ENCODE peak calls at places on chromosome 11, in five cellular contexts. One of them, this sample, is unnamed.

GRCh38 chr11:128496684-128497056 is 90.7 kb downstream of the ETS1 start:
- DNase-seq in kidney epithelial cell: no peak
- DNase-seq in activated T-helper 1 cell treated with anti-CD3 and anti-CD28 coated beads, Interleukin-12 subunit alpha, Interleukin-12 subunit beta, Interleukin-2, Interleukin-4 antibody, amounts not matched to agents 30 ng/mL and 10 ng/mL and 1 ng/mL, durations not matched to agents 14 hours and 24 hours and 36 hours: no peak
- DNase-seq in NCI-H748 treated with DMSO at 0.1 percent for 48 hours: no peak
- DNase-seq in SW480: no peak
- DNase-seq in this sample: no peak

GRCh38 chr11:16946477-16947282 is 67.5 kb downstream of the PLEKHA7 start:
- DNase-seq in kidney epithelial cell: no peak
- DNase-seq in activated T-helper 1 cell treated with anti-CD3 and anti-CD28 coated beads, Interleukin-12 subunit alpha, Interleukin-12 subunit beta, Interleukin-2, Interleukin-4 antibody, amounts not matched to agents 30 ng/mL and 10 ng/mL and 1 ng/mL, durations not matched to agents 14 hours and 24 hours and 36 hours: no peak
- DNase-seq in NCI-H748 treated with DMSO at 0.1 percent for 48 hours: no peak
- DNase-seq in SW480: no peak
- DNase-seq in this sample: no peak

GRCh38 chr11:121929581-121929980 is 186.4 kb downstream of the BLID start:
- DNase-seq in kidney epithelial cell: no peak
- DNase-seq in activated T-helper 1 cell treated with anti-CD3 and anti-CD28 coated beads, Interleukin-12 subunit alpha, Interleukin-12 subunit beta, Interleukin-2, Interleukin-4 antibody, amounts not matched to agents 30 ng/mL and 10 ng/mL and 1 ng/mL, durations not matched to agents 14 hours and 24 hours and 36 hours: no peak
- DNase-seq in NCI-H748 treated with DMSO at 0.1 percent for 48 hours: no peak
- DNase-seq in SW480: no peak
- DNase-seq in this sample: peak

GRCh38 chr11:86559311-86559945 is 113.0 kb downstream of the ME3 start:
- DNase-seq in kidney epithelial cell: no peak
- DNase-seq in activated T-helper 1 cell treated with anti-CD3 and anti-CD28 coated beads, Interleukin-12 subunit alpha, Interleukin-12 subunit beta, Interleukin-2, Interleukin-4 antibody, amounts not matched to agents 30 ng/mL and 10 ng/mL and 1 ng/mL, durations not matched to agents 14 hours and 24 hours and 36 hours: no peak
- DNase-seq in NCI-H748 treated with DMSO at 0.1 percent for 48 hours: no peak
- DNase-seq in SW480: no peak
- DNase-seq in this sample: no peak

GRCh38 chr11:94049351-94049750 is 28.2 kb downstream of the HEPHL1 start:
- DNase-seq in kidney epithelial cell: no peak
- DNase-seq in activated T-helper 1 cell treated with anti-CD3 and anti-CD28 coated beads, Interleukin-12 subunit alpha, Interleukin-12 subunit beta, Interleukin-2, Interleukin-4 antibody, amounts not matched to agents 30 ng/mL and 10 ng/mL and 1 ng/mL, durations not matched to agents 14 hours and 24 hours and 36 hours: no peak
- DNase-seq in NCI-H748 treated with DMSO at 0.1 percent for 48 hours: no peak
- DNase-seq in SW480: no peak
- DNase-seq in this sample: no peak

GRCh38 chr11:57426754-57427691 is at the start of gene SLC43A3:
- DNase-seq in kidney epithelial cell: peak
- DNase-seq in activated T-helper 1 cell treated with anti-CD3 and anti-CD28 coated beads, Interleukin-12 subunit alpha, Interleukin-12 subunit beta, Interleukin-2, Interleukin-4 antibody, amounts not matched to agents 30 ng/mL and 10 ng/mL and 1 ng/mL, durations not matched to agents 14 hours and 24 hours and 36 hours: peak
- DNase-seq in NCI-H748 treated with DMSO at 0.1 percent for 48 hours: no peak
- DNase-seq in SW480: peak
- DNase-seq in this sample: peak

GRCh38 chr11:64745523-64746328 is 1.8 kb upstream of the RASGRP2 start:
- DNase-seq in kidney epithelial cell: peak
- DNase-seq in activated T-helper 1 cell treated with anti-CD3 and anti-CD28 coated beads, Interleukin-12 subunit alpha, Interleukin-12 subunit beta, Interleukin-2, Interleukin-4 antibody, amounts not matched to agents 30 ng/mL and 10 ng/mL and 1 ng/mL, durations not matched to agents 14 hours and 24 hours and 36 hours: peak
- DNase-seq in NCI-H748 treated with DMSO at 0.1 percent for 48 hours: no peak
- DNase-seq in SW480: no peak
- DNase-seq in this sample: no peak

GRCh38 chr11:111334495-111335123 is 36.3 kb downstream of the POU2AF3 start:
- DNase-seq in kidney epithelial cell: no peak
- DNase-seq in activated T-helper 1 cell treated with anti-CD3 and anti-CD28 coated beads, Interleukin-12 subunit alpha, Interleukin-12 subunit beta, Interleukin-2, Interleukin-4 antibody, amounts not matched to agents 30 ng/mL and 10 ng/mL and 1 ng/mL, durations not matched to agents 14 hours and 24 hours and 36 hours: no peak
- DNase-seq in NCI-H748 treated with DMSO at 0.1 percent for 48 hours: peak
- DNase-seq in SW480: no peak
- DNase-seq in this sample: peak

GRCh38 chr11:68698993-68699392 is 14.6 kb downstream of the GAL start:
- DNase-seq in kidney epithelial cell: no peak
- DNase-seq in activated T-helper 1 cell treated with anti-CD3 and anti-CD28 coated beads, Interleukin-12 subunit alpha, Interleukin-12 subunit beta, Interleukin-2, Interleukin-4 antibody, amounts not matched to agents 30 ng/mL and 10 ng/mL and 1 ng/mL, durations not matched to agents 14 hours and 24 hours and 36 hours: no peak
- DNase-seq in NCI-H748 treated with DMSO at 0.1 percent for 48 hours: no peak
- DNase-seq in SW480: no peak
- DNase-seq in this sample: no peak

GRCh38 chr11:121654506-121655480 is 202.0 kb upstream of the SORL1-AS1 start:
- DNase-seq in kidney epithelial cell: no peak
- DNase-seq in activated T-helper 1 cell treated with anti-CD3 and anti-CD28 coated beads, Interleukin-12 subunit alpha, Interleukin-12 subunit beta, Interleukin-2, Interleukin-4 antibody, amounts not matched to agents 30 ng/mL and 10 ng/mL and 1 ng/mL, durations not matched to agents 14 hours and 24 hours and 36 hours: no peak
- DNase-seq in NCI-H748 treated with DMSO at 0.1 percent for 48 hours: no peak
- DNase-seq in SW480: no peak
- DNase-seq in this sample: no peak

GRCh38 chr11:70915158-70915795 is 337.1 kb downstream of the SHANK2 start:
- DNase-seq in kidney epithelial cell: no peak
- DNase-seq in activated T-helper 1 cell treated with anti-CD3 and anti-CD28 coated beads, Interleukin-12 subunit alpha, Interleukin-12 subunit beta, Interleukin-2, Interleukin-4 antibody, amounts not matched to agents 30 ng/mL and 10 ng/mL and 1 ng/mL, durations not matched to agents 14 hours and 24 hours and 36 hours: no peak
- DNase-seq in NCI-H748 treated with DMSO at 0.1 percent for 48 hours: no peak
- DNase-seq in SW480: no peak
- DNase-seq in this sample: no peak

GRCh38 chr11:90639687-90640086 is 416.8 kb upstream of the CHORDC1 start:
- DNase-seq in kidney epithelial cell: no peak
- DNase-seq in activated T-helper 1 cell treated with anti-CD3 and anti-CD28 coated beads, Interleukin-12 subunit alpha, Interleukin-12 subunit beta, Interleukin-2, Interleukin-4 antibody, amounts not matched to agents 30 ng/mL and 10 ng/mL and 1 ng/mL, durations not matched to agents 14 hours and 24 hours and 36 hours: no peak
- DNase-seq in NCI-H748 treated with DMSO at 0.1 percent for 48 hours: no peak
- DNase-seq in SW480: peak
- DNase-seq in this sample: no peak

GRCh38 chr11:2576536-2576935 is 123.3 kb downstream of the KCNQ1OT1 start:
- DNase-seq in kidney epithelial cell: no peak
- DNase-seq in activated T-helper 1 cell treated with anti-CD3 and anti-CD28 coated beads, Interleukin-12 subunit alpha, Interleukin-12 subunit beta, Interleukin-2, Interleukin-4 antibody, amounts not matched to agents 30 ng/mL and 10 ng/mL and 1 ng/mL, durations not matched to agents 14 hours and 24 hours and 36 hours: no peak
- DNase-seq in NCI-H748 treated with DMSO at 0.1 percent for 48 hours: no peak
- DNase-seq in SW480: no peak
- DNase-seq in this sample: no peak

GRCh38 chr11:128331317-128331716 is 256.0 kb downstream of the ETS1 start:
- DNase-seq in kidney epithelial cell: no peak
- DNase-seq in activated T-helper 1 cell treated with anti-CD3 and anti-CD28 coated beads, Interleukin-12 subunit alpha, Interleukin-12 subunit beta, Interleukin-2, Interleukin-4 antibody, amounts not matched to agents 30 ng/mL and 10 ng/mL and 1 ng/mL, durations not matched to agents 14 hours and 24 hours and 36 hours: no peak
- DNase-seq in NCI-H748 treated with DMSO at 0.1 percent for 48 hours: no peak
- DNase-seq in SW480: no peak
- DNase-seq in this sample: no peak

GRCh38 chr11:29019960-29020683 is 911.9 kb downstream of the METTL15 start:
- DNase-seq in kidney epithelial cell: no peak
- DNase-seq in activated T-helper 1 cell treated with anti-CD3 and anti-CD28 coated beads, Interleukin-12 subunit alpha, Interleukin-12 subunit beta, Interleukin-2, Interleukin-4 antibody, amounts not matched to agents 30 ng/mL and 10 ng/mL and 1 ng/mL, durations not matched to agents 14 hours and 24 hours and 36 hours: no peak
- DNase-seq in NCI-H748 treated with DMSO at 0.1 percent for 48 hours: peak
- DNase-seq in SW480: no peak
- DNase-seq in this sample: peak

GRCh38 chr11:134231958-134232674 is 7.6 kb downstream of the VPS26B start:
- DNase-seq in kidney epithelial cell: no peak
- DNase-seq in activated T-helper 1 cell treated with anti-CD3 and anti-CD28 coated beads, Interleukin-12 subunit alpha, Interleukin-12 subunit beta, Interleukin-2, Interleukin-4 antibody, amounts not matched to agents 30 ng/mL and 10 ng/mL and 1 ng/mL, durations not matched to agents 14 hours and 24 hours and 36 hours: no peak
- DNase-seq in NCI-H748 treated with DMSO at 0.1 percent for 48 hours: no peak
- DNase-seq in SW480: no peak
- DNase-seq in this sample: no peak

GRCh38 chr11:27468209-27468608 is 4.4 kb downstream of the LGR4 start:
- DNase-seq in kidney epithelial cell: peak
- DNase-seq in activated T-helper 1 cell treated with anti-CD3 and anti-CD28 coated beads, Interleukin-12 subunit alpha, Interleukin-12 subunit beta, Interleukin-2, Interleukin-4 antibody, amounts not matched to agents 30 ng/mL and 10 ng/mL and 1 ng/mL, durations not matched to agents 14 hours and 24 hours and 36 hours: no peak
- DNase-seq in NCI-H748 treated with DMSO at 0.1 percent for 48 hours: no peak
- DNase-seq in SW480: no peak
- DNase-seq in this sample: no peak

GRCh38 chr11:23021287-23021863 is 161.1 kb upstream of the CCDC179 start:
- DNase-seq in kidney epithelial cell: no peak
- DNase-seq in activated T-helper 1 cell treated with anti-CD3 and anti-CD28 coated beads, Interleukin-12 subunit alpha, Interleukin-12 subunit beta, Interleukin-2, Interleukin-4 antibody, amounts not matched to agents 30 ng/mL and 10 ng/mL and 1 ng/mL, durations not matched to agents 14 hours and 24 hours and 36 hours: no peak
- DNase-seq in NCI-H748 treated with DMSO at 0.1 percent for 48 hours: no peak
- DNase-seq in SW480: peak
- DNase-seq in this sample: peak

GRCh38 chr11:118088531-118088930 is 1.8 kb upstream of the SMIM35 start:
- DNase-seq in kidney epithelial cell: no peak
- DNase-seq in activated T-helper 1 cell treated with anti-CD3 and anti-CD28 coated beads, Interleukin-12 subunit alpha, Interleukin-12 subunit beta, Interleukin-2, Interleukin-4 antibody, amounts not matched to agents 30 ng/mL and 10 ng/mL and 1 ng/mL, durations not matched to agents 14 hours and 24 hours and 36 hours: no peak
- DNase-seq in NCI-H748 treated with DMSO at 0.1 percent for 48 hours: no peak
- DNase-seq in SW480: no peak
- DNase-seq in this sample: no peak

GRCh38 chr11:63802637-63803414 is 10.4 kb upstream of the SPINDOC start:
- DNase-seq in kidney epithelial cell: no peak
- DNase-seq in activated T-helper 1 cell treated with anti-CD3 and anti-CD28 coated beads, Interleukin-12 subunit alpha, Interleukin-12 subunit beta, Interleukin-2, Interleukin-4 antibody, amounts not matched to agents 30 ng/mL and 10 ng/mL and 1 ng/mL, durations not matched to agents 14 hours and 24 hours and 36 hours: no peak
- DNase-seq in NCI-H748 treated with DMSO at 0.1 percent for 48 hours: no peak
- DNase-seq in SW480: peak
- DNase-seq in this sample: no peak

GRCh38 chr11:102179366-102179765 is 69.1 kb downstream of the YAP1 start:
- DNase-seq in kidney epithelial cell: no peak
- DNase-seq in activated T-helper 1 cell treated with anti-CD3 and anti-CD28 coated beads, Interleukin-12 subunit alpha, Interleukin-12 subunit beta, Interleukin-2, Interleukin-4 antibody, amounts not matched to agents 30 ng/mL and 10 ng/mL and 1 ng/mL, durations not matched to agents 14 hours and 24 hours and 36 hours: no peak
- DNase-seq in NCI-H748 treated with DMSO at 0.1 percent for 48 hours: no peak
- DNase-seq in SW480: no peak
- DNase-seq in this sample: no peak

GRCh38 chr11:112513936-112514716 is 253.5 kb upstream of the PLET1 start:
- DNase-seq in kidney epithelial cell: no peak
- DNase-seq in activated T-helper 1 cell treated with anti-CD3 and anti-CD28 coated beads, Interleukin-12 subunit alpha, Interleukin-12 subunit beta, Interleukin-2, Interleukin-4 antibody, amounts not matched to agents 30 ng/mL and 10 ng/mL and 1 ng/mL, durations not matched to agents 14 hours and 24 hours and 36 hours: no peak
- DNase-seq in NCI-H748 treated with DMSO at 0.1 percent for 48 hours: peak
- DNase-seq in SW480: peak
- DNase-seq in this sample: no peak

GRCh38 chr11:12723410-12724297 is 49.4 kb downstream of the TEAD1 start:
- DNase-seq in kidney epithelial cell: peak
- DNase-seq in activated T-helper 1 cell treated with anti-CD3 and anti-CD28 coated beads, Interleukin-12 subunit alpha, Interleukin-12 subunit beta, Interleukin-2, Interleukin-4 antibody, amounts not matched to agents 30 ng/mL and 10 ng/mL and 1 ng/mL, durations not matched to agents 14 hours and 24 hours and 36 hours: no peak
- DNase-seq in NCI-H748 treated with DMSO at 0.1 percent for 48 hours: peak
- DNase-seq in SW480: peak
- DNase-seq in this sample: no peak

GRCh38 chr11:115674831-115675230 is 170.6 kb upstream of the CADM1 start:
- DNase-seq in kidney epithelial cell: no peak
- DNase-seq in activated T-helper 1 cell treated with anti-CD3 and anti-CD28 coated beads, Interleukin-12 subunit alpha, Interleukin-12 subunit beta, Interleukin-2, Interleukin-4 antibody, amounts not matched to agents 30 ng/mL and 10 ng/mL and 1 ng/mL, durations not matched to agents 14 hours and 24 hours and 36 hours: no peak
- DNase-seq in NCI-H748 treated with DMSO at 0.1 percent for 48 hours: no peak
- DNase-seq in SW480: no peak
- DNase-seq in this sample: no peak

GRCh38 chr11:73866586-73866996 is 10.1 kb downstream of the COA4 start:
- DNase-seq in kidney epithelial cell: peak
- DNase-seq in activated T-helper 1 cell treated with anti-CD3 and anti-CD28 coated beads, Interleukin-12 subunit alpha, Interleukin-12 subunit beta, Interleukin-2, Interleukin-4 antibody, amounts not matched to agents 30 ng/mL and 10 ng/mL and 1 ng/mL, durations not matched to agents 14 hours and 24 hours and 36 hours: no peak
- DNase-seq in NCI-H748 treated with DMSO at 0.1 percent for 48 hours: no peak
- DNase-seq in SW480: peak
- DNase-seq in this sample: no peak

GRCh38 chr11:115463606-115464005 is 40.6 kb downstream of the CADM1 start:
- DNase-seq in kidney epithelial cell: no peak
- DNase-seq in activated T-helper 1 cell treated with anti-CD3 and anti-CD28 coated beads, Interleukin-12 subunit alpha, Interleukin-12 subunit beta, Interleukin-2, Interleukin-4 antibody, amounts not matched to agents 30 ng/mL and 10 ng/mL and 1 ng/mL, durations not matched to agents 14 hours and 24 hours and 36 hours: no peak
- DNase-seq in NCI-H748 treated with DMSO at 0.1 percent for 48 hours: no peak
- DNase-seq in SW480: no peak
- DNase-seq in this sample: no peak

GRCh38 chr11:46918778-46919513 is 596 bp upstream of the LRP4 start:
- DNase-seq in kidney epithelial cell: no peak
- DNase-seq in activated T-helper 1 cell treated with anti-CD3 and anti-CD28 coated beads, Interleukin-12 subunit alpha, Interleukin-12 subunit beta, Interleukin-2, Interleukin-4 antibody, amounts not matched to agents 30 ng/mL and 10 ng/mL and 1 ng/mL, durations not matched to agents 14 hours and 24 hours and 36 hours: no peak
- DNase-seq in NCI-H748 treated with DMSO at 0.1 percent for 48 hours: no peak
- DNase-seq in SW480: no peak
- DNase-seq in this sample: no peak